ENCODE peak calls at places on chromosome 5, in five cellular contexts. F, O, H, J and C are unnamed samples.

GRCh38 chr5:102666164-102666951 is 88.7 kb upstream of the PAM start:
- DNase-seq in F (peak), O (no peak), H (no peak), J (no peak), C (no peak)

GRCh38 chr5:73757421-73757820 is 131.4 kb downstream of the ARHGEF28 start:
- DNase-seq in F (no peak), O (no peak), H (no peak), J (no peak), C (no peak)

GRCh38 chr5:105940181-105940580 is 1730.6 kb downstream of the EFNA5 start:
- DNase-seq in F (no peak), O (no peak), H (no peak), J (no peak), C (no peak)

GRCh38 chr5:14574891-14575496 is 6.6 kb upstream of the OTULINL start:
- DNase-seq in F (no peak), O (no peak), H (peak), J (no peak), C (no peak)

GRCh38 chr5:14900661-14901461 is 29.3 kb upstream of the ANKH start:
- DNase-seq in F (peak), O (no peak), H (no peak), J (no peak), C (no peak)

GRCh38 chr5:83877911-83878706 is 157.5 kb upstream of the HAPLN1 start:
- DNase-seq in F (peak), O (no peak), H (no peak), J (no peak), C (no peak)

GRCh38 chr5:78566747-78567449 is 81.7 kb downstream of the LHFPL2 start:
- DNase-seq in F (no peak), O (no peak), H (no peak), J (no peak), C (peak)

GRCh38 chr5:141150215-141150992 is 547 bp downstream of the PCDHB6 start:
- DNase-seq in F (no peak), O (no peak), H (no peak), J (no peak), C (no peak)

GRCh38 chr5:119398713-119399492 is 43.1 kb downstream of the TNFAIP8 start:
- DNase-seq in F (no peak), O (no peak), H (no peak), J (no peak), C (no peak)

GRCh38 chr5:34609951-34610431 is 46.1 kb upstream of the RAI14 start:
- DNase-seq in F (no peak), O (no peak), H (no peak), J (no peak), C (no peak)

GRCh38 chr5:142659405-142659804 is 26.5 kb downstream of the FGF1 start:
- DNase-seq in F (no peak), O (no peak), H (no peak), J (no peak), C (no peak)

GRCh38 chr5:168136340-168136739 is 155.1 kb upstream of the WWC1 start:
- DNase-seq in F (no peak), O (no peak), H (no peak), J (no peak), C (no peak)

GRCh38 chr5:78549043-78549442 is 99.5 kb downstream of the LHFPL2 start:
- DNase-seq in F (no peak), O (no peak), H (no peak), J (no peak), C (no peak)

GRCh38 chr5:107672212-107673105 is 1.7 kb upstream of the EFNA5 start:
- DNase-seq in F (peak), O (no peak), H (peak), J (peak), C (peak)

GRCh38 chr5:104928906-104929520 is 1366.4 kb upstream of the NUDT12 start:
- DNase-seq in F (no peak), O (no peak), H (no peak), J (no peak), C (no peak)

GRCh38 chr5:134138416-134139376 is 24.2 kb downstream of the TCF7 start:
- DNase-seq in F (peak), O (no peak), H (no peak), J (no peak), C (peak)

GRCh38 chr5:171647900-171648253 is 137.7 kb upstream of the SMIM23 start:
- DNase-seq in F (no peak), O (no peak), H (no peak), J (no peak), C (no peak)

GRCh38 chr5:40406426-40407211 is 273.1 kb upstream of the PTGER4 start:
- DNase-seq in F (no peak), O (no peak), H (no peak), J (no peak), C (no peak)

GRCh38 chr5:57446966-57447365 is 35.6 kb downstream of the ACTBL2 start:
- DNase-seq in F (no peak), O (no peak), H (no peak), J (no peak), C (no peak)

GRCh38 chr5:157232706-157233105 is 33.2 kb upstream of the CYFIP2 start:
- DNase-seq in F (no peak), O (no peak), H (no peak), J (no peak), C (no peak)

GRCh38 chr5:12648558-12648957 is 744.3 kb upstream of the CTNND2 start:
- DNase-seq in F (no peak), O (no peak), H (no peak), J (no peak), C (no peak)